ENCODE peak calls at places on chromosomes 4 and X, in eight cellular contexts. X is Calu3, G is hepatocyte, K is HFFc6, V is cardiac muscle cell, F is endothelial cell of umbilical vein, C is K562, S is B cell. T is an unnamed sample.

GRCh38 chr4:53734584-53735363 is 143.5 kb upstream of the LNX1 start:
- DNase-seq in X (no peak), G (no peak), K (peak; percentile 69), V (peak; percentile 44), F (peak; percentile 54), C (no peak), S (no peak), T (peak; percentile 49)

GRCh38 chr4:85028910-85029309 is 62.4 kb upstream of the WDFY3 start:
- DNase-seq in X (no peak), G (peak; percentile 12), K (no peak), V (peak; percentile 82), F (no peak), C (peak; percentile 3), S (no peak), T (peak; percentile 70)

GRCh38 chrX:56600141-56600540 is 36.7 kb downstream of the UBQLN2 start:
- DNase-seq in X (no peak), G (no peak), K (no peak), V (peak; percentile 25), F (peak; percentile 15), C (no peak), S (no peak), T (peak; percentile 20)

GRCh38 chrX:52576474-52576873 is 59.6 kb upstream of the XAGE1B start:
- DNase-seq in X (no peak), G (no peak), K (no peak), V (no peak), F (no peak), C (no peak), S (no peak), T (no peak)

GRCh38 chr4:8688041-8688907 is 95.7 kb downstream of the CPZ start:
- DNase-seq in X (no peak), G (peak; percentile 65), K (no peak), V (peak; percentile 29), F (peak; percentile 4), C (peak; percentile 51), S (no peak), T (peak; percentile 12)

GRCh38 chrX:14964500-14964899 is 91.3 kb downstream of the MOSPD2 start:
- DNase-seq in X (no peak), G (no peak), K (peak; percentile 52), V (peak; percentile 5), F (peak; percentile 19), C (no peak), S (no peak), T (peak; percentile 22)

GRCh38 chrX:135384161-135384836 is 37.4 kb upstream of the SMIM10L2A start:
- DNase-seq in X (no peak), G (no peak), K (no peak), V (no peak), F (no peak), C (no peak), S (no peak), T (no peak)

GRCh38 chrX:51747671-51748070 is 4.4 kb downstream of the GSPT2 start:
- DNase-seq in X (no peak), G (no peak), K (no peak), V (peak; percentile 53), F (no peak), C (no peak), S (no peak), T (peak; percentile 45)

GRCh38 chrX:129577877-129578276 is 37.8 kb downstream of the OCRL start:
- DNase-seq in X (no peak), G (no peak), K (no peak), V (no peak), F (no peak), C (peak; percentile 7), S (no peak), T (no peak)

GRCh38 chrX:47958943-47959342 is 44.8 kb downstream of the ZNF182 start:
- DNase-seq in X (no peak), G (peak; percentile 17), K (no peak), V (peak; percentile 26), F (peak; percentile 5), C (peak; percentile 41), S (no peak), T (peak; percentile 6)

GRCh38 chr4:17690135-17690534 is 75.7 kb downstream of the MED28 start:
- DNase-seq in X (no peak), G (no peak), K (no peak), V (no peak), F (no peak), C (no peak), S (no peak), T (no peak)

GRCh38 chr4:10015140-10015753 is 6.0 kb downstream of the SLC2A9 start:
- DNase-seq in X (peak; percentile 59), G (peak; percentile 58), K (peak; percentile 27), V (peak; percentile 72), F (peak; percentile 52), C (peak; percentile 37), S (no peak), T (peak; percentile 77)

GRCh38 chrX:2316534-2316933 is 184.2 kb downstream of the DHRSX start:
- DNase-seq in X (no peak), G (no peak), K (no peak), V (no peak), F (no peak), C (no peak), S (no peak), T (no peak)

GRCh38 chrX:133681416-133681815 is 266.1 kb upstream of the GPC4 start:
- DNase-seq in X (no peak), G (no peak), K (no peak), V (no peak), F (no peak), C (no peak), S (no peak), T (no peak)

GRCh38 chrX:137305404-137305803 is 260.5 kb upstream of the ZIC3 start:
- DNase-seq in X (no peak), G (no peak), K (no peak), V (no peak), F (no peak), C (no peak), S (no peak), T (no peak)

GRCh38 chr4:26356067-26356466 is 35.3 kb downstream of the RBPJ start:
- DNase-seq in X (no peak), G (no peak), K (no peak), V (peak; percentile 53), F (no peak), C (no peak), S (no peak), T (peak; percentile 58)

GRCh38 chrX:11321986-11322385 is 28.8 kb downstream of the AMELX start:
- DNase-seq in X (no peak), G (no peak), K (no peak), V (peak; percentile 43), F (no peak), C (no peak), S (no peak), T (peak; percentile 35)

GRCh38 chr4:10442976-10443375 is 14.2 kb downstream of the ZNF518B start:
- DNase-seq in X (no peak), G (no peak), K (peak; percentile 31), V (peak; percentile 33), F (no peak), C (peak; percentile 37), S (no peak), T (peak; percentile 35)

GRCh38 chr4:44668521-44668920 is 9.7 kb upstream of the GUF1 start:
- DNase-seq in X (no peak), G (no peak), K (no peak), V (no peak), F (no peak), C (no peak), S (no peak), T (peak; percentile 14)

GRCh38 chr4:44674471-44674870 is 3.7 kb upstream of the GUF1 start:
- DNase-seq in X (no peak), G (no peak), K (no peak), V (peak; percentile 2), F (no peak), C (peak; percentile 23), S (no peak), T (peak; percentile 7)

GRCh38 chr4:44670466-44671199 is 7.6 kb upstream of the GUF1 start:
- DNase-seq in X (no peak), G (peak; percentile 20), K (no peak), V (peak; percentile 5), F (no peak), C (no peak), S (no peak), T (peak; percentile 11)

DNA sequence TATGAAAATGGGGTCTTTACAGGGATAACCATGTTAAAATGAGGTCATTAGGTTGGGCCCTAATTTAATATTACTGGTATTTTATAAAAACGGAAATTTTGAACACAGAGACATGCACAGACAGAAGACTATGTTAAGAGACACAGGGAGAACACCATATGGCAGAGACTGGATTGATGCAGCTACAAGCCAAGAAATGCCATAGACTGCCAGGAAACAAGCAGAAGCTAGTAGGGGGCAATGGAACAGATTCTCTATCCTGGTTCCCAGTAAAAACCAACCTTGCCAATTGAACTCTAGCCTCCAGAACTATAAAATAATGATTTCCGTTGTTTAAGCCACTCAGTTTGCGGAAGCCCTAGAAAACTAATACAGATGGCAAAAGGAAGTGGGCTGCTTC is 6.6 kb upstream of the GUF1 start:
- DNase-seq in X (no peak), G (no peak), K (no peak), V (no peak), F (no peak), C (no peak), S (no peak), T (no peak)
- TF ChIP-seq CTCF in X (no peak), G (no peak), K (no peak), V (no peak), F (no peak), C (no peak), S (no peak), T (no peak)

GRCh38 chr4:48854395-48854683 is 23.5 kb downstream of the OCIAD1 start:
- DNase-seq in X (no peak), G (no peak), K (no peak), V (no peak), F (no peak), C (no peak), S (no peak), T (no peak)
- TF ChIP-seq CTCF in X (no peak), G (no peak), K (no peak), V (no peak), F (no peak), C (no peak), S (no peak), T (no peak)

DNA sequence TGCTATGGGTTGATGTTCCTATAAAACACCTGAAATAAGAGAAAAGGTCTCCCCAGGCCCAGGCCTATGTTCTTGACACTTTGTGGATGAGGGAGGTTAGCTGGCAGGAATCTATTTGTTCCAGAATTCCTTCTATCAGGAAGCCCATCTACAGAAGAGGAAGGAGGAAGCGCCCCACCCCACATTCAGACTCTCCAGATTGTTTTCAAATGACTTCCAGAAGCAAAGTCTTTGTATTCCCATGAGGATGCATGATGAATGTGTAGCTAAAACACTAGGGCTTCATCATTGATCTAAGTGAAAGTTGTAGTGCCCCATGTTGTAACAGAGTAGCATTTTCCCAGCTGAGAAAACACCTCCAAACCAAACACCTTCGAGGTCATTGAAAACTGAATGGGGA is 16.4 kb downstream of the OTC start:
- DNase-seq in X (no peak), G (no peak), K (no peak), V (no peak), F (no peak), C (no peak), S (no peak), T (no peak)
- TF ChIP-seq CTCF in X (no peak), G (no peak), K (no peak), V (no peak), F (no peak), C (no peak), S (no peak), T (no peak)

GRCh38 chr4:37138019-37138653 is 106.4 kb upstream of the NWD2 start:
- DNase-seq in X (no peak), G (no peak), K (no peak), V (no peak), F (no peak), C (no peak), S (no peak), T (no peak)

GRCh38 chr4:37130465-37130864 is 114.1 kb upstream of the NWD2 start:
- DNase-seq in X (no peak), G (no peak), K (no peak), V (no peak), F (no peak), C (no peak), S (no peak), T (no peak)

GRCh38 chr4:37132351-37132989 is 112.1 kb upstream of the NWD2 start:
- DNase-seq in X (no peak), G (no peak), K (no peak), V (no peak), F (no peak), C (peak; percentile 2), S (no peak), T (no peak)
- TF ChIP-seq CTCF in X (no peak), G (no peak), K (peak; percentile 17), V (no peak), F (no peak), C (no peak), S (no peak), T (no peak)

T was measured in fibroblast of pulmonary artery.